ENCODE peak calls at places on chromosomes 16 and 17, in eight cellular contexts. U, F, P, R, G, Y, S and X are unnamed samples.

GRCh38 chr17:42180922-42181850 is at the start of gene KCNH4:
- DNase-seq in U (peak), F (peak), P (peak), R (peak), G (peak), Y (peak), S (peak), X (peak)

GRCh38 chr17:2634361-2634960 is 41.0 kb downstream of the PAFAH1B1 start:
- DNase-seq in U (no peak), F (no peak), P (no peak), R (no peak), G (no peak), Y (peak), S (no peak), X (no peak)

GRCh38 chr17:83096401-83097220 is 17.2 kb downstream of the METRNL start:
- DNase-seq in U (no peak), F (no peak), P (no peak), R (no peak), G (no peak), Y (no peak), S (no peak), X (no peak)

GRCh38 chr16:48617711-48618148 is 7.8 kb upstream of the N4BP1 start:
- DNase-seq in U (no peak), F (no peak), P (no peak), R (peak), G (peak), Y (peak), S (no peak), X (no peak)

GRCh38 chr17:77375917-77376651 is 235.3 kb downstream of the SEC14L1 start:
- DNase-seq in U (peak), F (peak), P (peak), R (no peak), G (peak), Y (peak), S (peak), X (peak)

GRCh38 chr16:87966685-87967185 is 15.5 kb downstream of the BANP start:
- DNase-seq in U (no peak), F (no peak), P (no peak), R (no peak), G (no peak), Y (peak), S (no peak), X (no peak)

GRCh38 chr17:40818733-40819527 is 3.5 kb downstream of the KRT10 start:
- DNase-seq in U (peak), F (peak), P (peak), R (peak), G (peak), Y (peak), S (peak), X (peak)

GRCh38 chr17:71667661-71668060 is 453.2 kb upstream of the SOX9 start:
- DNase-seq in U (no peak), F (no peak), P (no peak), R (no peak), G (no peak), Y (peak), S (no peak), X (no peak)

GRCh38 chr17:64682261-64683181 is 20.4 kb upstream of the SMURF2 start:
- DNase-seq in U (no peak), F (no peak), P (no peak), R (no peak), G (peak), Y (peak), S (no peak), X (no peak)

GRCh38 chr17:64083571-64084085 is 46.3 kb downstream of the ERN1 start:
- DNase-seq in U (no peak), F (no peak), P (no peak), R (no peak), G (no peak), Y (no peak), S (no peak), X (no peak)

GRCh38 chr17:69561462-69561861 is 147.0 kb downstream of the MAP2K6 start:
- DNase-seq in U (no peak), F (no peak), P (no peak), R (no peak), G (no peak), Y (no peak), S (no peak), X (no peak)

GRCh38 chr16:67407788-67408452 is 8.4 kb downstream of the ZDHHC1 start:
- DNase-seq in U (no peak), F (no peak), P (no peak), R (no peak), G (no peak), Y (no peak), S (no peak), X (no peak)

GRCh38 chr17:40366076-40366860 is 1.7 kb upstream of the GJD3 start:
- DNase-seq in U (no peak), F (no peak), P (no peak), R (no peak), G (no peak), Y (no peak), S (no peak), X (peak)

GRCh38 chr16:59296002-59296401 is 561.9 kb upstream of the GOT2 start:
- DNase-seq in U (no peak), F (no peak), P (no peak), R (no peak), G (peak), Y (no peak), S (no peak), X (no peak)

GRCh38 chr16:49631521-49632041 is 224.3 kb downstream of the ZNF423 start:
- DNase-seq in U (no peak), F (no peak), P (no peak), R (no peak), G (peak), Y (peak), S (no peak), X (no peak)

GRCh38 chr17:44565866-44566443 is 8.7 kb downstream of the FZD2 start:
- DNase-seq in U (no peak), F (no peak), P (no peak), R (no peak), G (no peak), Y (no peak), S (no peak), X (no peak)

GRCh38 chr16:67326472-67327309 is at the start of the genes KCTD19 and LRRC36:
- DNase-seq in U (peak), F (peak), P (peak), R (peak), G (peak), Y (peak), S (peak), X (peak)

GRCh38 chr16:78147846-78148535 is 48.5 kb downstream of the WWOX start:
- DNase-seq in U (no peak), F (no peak), P (no peak), R (no peak), G (no peak), Y (no peak), S (no peak), X (no peak)